ENCODE peak calls at places on chromosomes 16 and 17, in nine cellular contexts. T is heart right ventricle, H is thoracic aorta, B is IMR-90, K is nephron progenitor cell, Z is HCT116, U is upper lobe of right lung, L is mucosa of descending colon, O is astrocyte of the cerebellum. V is an unnamed sample.
A peak's percentile ranks its signal among the peaks of the same experiment; 100 is the strongest.

GRCh38 chr16:70434489-70435260 is 4.2 kb downstream of the ST3GAL2 start:
- DNase-seq in T (no peak), H (no peak), B (no peak), K (no peak), Z (no peak), U (no peak), L (no peak), O (no peak), V (no peak)

GRCh38 chr17:81556863-81557262 is 4.7 kb upstream of the FAAP100 start:
- DNase-seq in T (no peak), H (no peak), B (no peak), K (no peak), Z (no peak), U (no peak), L (peak; percentile 52), O (no peak), V (no peak)

GRCh38 chr16:69773255-69773947 is 11.3 kb downstream of the WWP2 start:
- DNase-seq in T (no peak), H (no peak), B (no peak), K (no peak), Z (no peak), U (no peak), L (no peak), O (no peak), V (no peak)

GRCh38 chr17:64420143-64420670 is 28.7 kb upstream of the MILR1 start:
- DNase-seq in T (no peak), H (no peak), B (peak; percentile 84), K (peak; percentile 24), Z (peak; percentile 81), U (peak; percentile 13), L (no peak), O (peak; percentile 74), V (no peak)

GRCh38 chr16:55663770-55664677 is 8.2 kb downstream of the SLC6A2 start:
- DNase-seq in T (no peak), H (no peak), B (no peak), K (no peak), Z (no peak), U (no peak), L (no peak), O (no peak), V (no peak)

GRCh38 chr17:14306602-14307001 is 5.7 kb downstream of the HS3ST3B1 start:
- DNase-seq in T (no peak), H (no peak), B (no peak), K (no peak), Z (no peak), U (no peak), L (no peak), O (no peak), V (no peak)

GRCh38 chr17:1783834-1784611 is 22.2 kb downstream of the SERPINF1 start:
- DNase-seq in T (peak; percentile 68), H (peak; percentile 69), B (peak; percentile 86), K (no peak), Z (peak; percentile 6), U (peak; percentile 85), L (no peak), O (peak; percentile 84), V (peak; percentile 21)

GRCh38 chr17:31541559-31541958 is 150.1 kb downstream of the RAB11FIP4 start:
- DNase-seq in T (no peak), H (no peak), B (no peak), K (no peak), Z (no peak), U (no peak), L (no peak), O (no peak), V (no peak)

GRCh38 chr17:3594056-3594810 is 15.0 kb downstream of the TRPV1 start:
- DNase-seq in T (peak; percentile 39), H (no peak), B (peak; percentile 84), K (no peak), Z (no peak), U (no peak), L (peak; percentile 17), O (peak; percentile 83), V (no peak)

GRCh38 chr16:29898135-29898534 is 1.2 kb downstream of the SEZ6L2 start:
- DNase-seq in T (no peak), H (no peak), B (no peak), K (peak; percentile 63), Z (no peak), U (no peak), L (no peak), O (no peak), V (no peak)

GRCh38 chr17:41733348-41734138 is 900 bp downstream of the HAP1 start:
- DNase-seq in T (no peak), H (no peak), B (no peak), K (peak; percentile 41), Z (no peak), U (no peak), L (no peak), O (no peak), V (no peak)

GRCh38 chr17:79028496-79029326 is 4.7 kb downstream of the C1QTNF1 start:
- DNase-seq in T (no peak), H (no peak), B (no peak), K (no peak), Z (no peak), U (peak; percentile 40), L (no peak), O (no peak), V (no peak)

GRCh38 chr16:57091200-57091989 is 988 bp upstream of the CPNE2 start:
- DNase-seq in T (peak; percentile 36), H (peak; percentile 19), B (peak; percentile 53), K (peak; percentile 62), Z (peak; percentile 32), U (peak; percentile 82), L (peak; percentile 70), O (no peak), V (no peak)

GRCh38 chr16:27400751-27401620 is 988 bp upstream of the IL21R start:
- DNase-seq in T (no peak), H (no peak), B (peak; percentile 40), K (no peak), Z (no peak), U (no peak), L (no peak), O (peak; percentile 57), V (no peak)

GRCh38 chr16:85662036-85662812 is 26.5 kb downstream of the GINS2 start:
- DNase-seq in T (no peak), H (no peak), B (no peak), K (peak; percentile 67), Z (no peak), U (peak; percentile 50), L (peak; percentile 21), O (no peak), V (no peak)

GRCh38 chr17:27502526-27503324 is 46.5 kb downstream of the KSR1 start:
- DNase-seq in T (no peak), H (no peak), B (peak; percentile 99), K (no peak), Z (no peak), U (no peak), L (no peak), O (peak; percentile 82), V (no peak)

GRCh38 chr16:8370374-8371015 is 219.8 kb downstream of the TMEM114 start:
- DNase-seq in T (no peak), H (no peak), B (peak; percentile 7), K (no peak), Z (no peak), U (no peak), L (no peak), O (no peak), V (no peak)

GRCh38 chr16:85276741-85277140 is 164.5 kb upstream of the CIBAR2 start:
- DNase-seq in T (no peak), H (no peak), B (no peak), K (no peak), Z (no peak), U (no peak), L (no peak), O (no peak), V (no peak)

GRCh38 chr17:74454197-74455024 is 12.0 kb upstream of the CD300A start:
- DNase-seq in T (peak; percentile 95), H (peak; percentile 74), B (peak; percentile 29), K (peak; percentile 95), Z (peak; percentile 66), U (peak; percentile 96), L (peak; percentile 72), O (no peak), V (no peak)
- TF ChIP-seq CTCF in T (peak; percentile 14), H (peak; percentile 34), B (no peak), K (no peak), Z (no peak), U (peak; percentile 28), L (no peak), O (no peak), V (peak; percentile 28)

GRCh38 chr16:1762196-1762878 is 9.0 kb downstream of the NME3 start:
- DNase-seq in T (no peak), H (no peak), B (no peak), K (no peak), Z (no peak), U (no peak), L (no peak), O (no peak), V (no peak)
- TF ChIP-seq CTCF in T (no peak), H (no peak), B (no peak), K (no peak), Z (no peak), U (no peak), L (no peak), O (no peak), V (no peak)

GRCh38 chr16:67339453-67339852 is 12.8 kb downstream of the LRRC36 start:
- DNase-seq in T (no peak), H (no peak), B (peak; percentile 60), K (no peak), Z (peak; percentile 18), U (no peak), L (no peak), O (peak; percentile 24), V (no peak)
- TF ChIP-seq CTCF in T (no peak), H (no peak), B (peak; percentile 52), K (no peak), Z (peak; percentile 34), U (no peak), L (no peak), O (peak; percentile 43), V (peak; percentile 76)

GRCh38 chr16:50490828-50491227 is 57.4 kb upstream of the NKD1 start:
- DNase-seq in T (no peak), H (no peak), B (no peak), K (no peak), Z (no peak), U (no peak), L (no peak), O (no peak), V (no peak)
- TF ChIP-seq CTCF in T (no peak), H (no peak), B (no peak), K (no peak), Z (no peak), U (no peak), L (no peak), O (no peak), V (no peak)

GRCh38 chr17:49254066-49254465 is 23.5 kb upstream of the PHOSPHO1 start:
- DNase-seq in T (no peak), H (no peak), B (no peak), K (no peak), Z (no peak), U (no peak), L (no peak), O (no peak), V (no peak)
- TF ChIP-seq CTCF in T (no peak), H (no peak), B (no peak), K (no peak), Z (peak; percentile 15), U (no peak), L (no peak), O (no peak), V (no peak)

GRCh38 chr16:46627746-46628145 is 6.6 kb upstream of the SHCBP1 start:
- DNase-seq in T (no peak), H (no peak), B (peak; percentile 25), K (no peak), Z (no peak), U (no peak), L (no peak), O (no peak), V (no peak)

GRCh38 chr16:46632778-46633733 is 11.9 kb upstream of the SHCBP1 start:
- DNase-seq in T (no peak), H (no peak), B (no peak), K (peak; percentile 33), Z (no peak), U (no peak), L (no peak), O (no peak), V (no peak)

GRCh38 chr16:46629331-46629843 is 8.2 kb upstream of the SHCBP1 start:
- DNase-seq in T (no peak), H (no peak), B (peak; percentile 60), K (no peak), Z (peak; percentile 59), U (no peak), L (no peak), O (no peak), V (no peak)
- TF ChIP-seq CTCF in T (no peak), H (no peak), B (peak; percentile 58), K (peak; percentile 30), Z (peak; percentile 65), U (peak; percentile 28), L (no peak), O (peak; percentile 57), V (peak; percentile 77)